ENCODE peak calls at places on chromosome 13, in five cellular contexts. T, P, H, S and R are unnamed samples.

GRCh38 chr13:29925457-29925856 is 75.0 kb upstream of the UBL3 start:
- DNase-seq in T (peak), P (no peak), H (peak), S (no peak), R (no peak)

GRCh38 chr13:71169125-71169524 is 697.9 kb downstream of the DACH1 start:
- DNase-seq in T (no peak), P (no peak), H (no peak), S (no peak), R (no peak)

GRCh38 chr13:110348751-110349150 is 41.7 kb downstream of the COL4A2 start:
- DNase-seq in T (no peak), P (no peak), H (no peak), S (no peak), R (no peak)

GRCh38 chr13:94825507-94825906 is 113.2 kb upstream of the SOX21 start:
- DNase-seq in T (no peak), P (peak), H (peak), S (no peak), R (no peak)

GRCh38 chr13:23752111-23753001 is 136.8 kb downstream of the MIPEP start:
- DNase-seq in T (no peak), P (no peak), H (peak), S (no peak), R (no peak)

GRCh38 chr13:93249259-93249917 is 22.8 kb downstream of the GPC6 start:
- DNase-seq in T (peak), P (no peak), H (peak), S (no peak), R (no peak)

GRCh38 chr13:113545455-113545930 is 39.1 kb upstream of the TFDP1 start:
- DNase-seq in T (no peak), P (no peak), H (peak), S (no peak), R (no peak)

GRCh38 chr13:71285700-71286099 is 581.3 kb downstream of the DACH1 start:
- DNase-seq in T (no peak), P (no peak), H (no peak), S (no peak), R (no peak)

GRCh38 chr13:32647926-32648325 is 61.7 kb downstream of the PDS5B start:
- DNase-seq in T (no peak), P (no peak), H (no peak), S (no peak), R (no peak)

GRCh38 chr13:30745917-30746686 is 10.8 kb downstream of the ALOX5AP start:
- DNase-seq in T (peak), P (no peak), H (no peak), S (no peak), R (no peak)

GRCh38 chr13:35838356-35838755 is 292.8 kb downstream of the DCLK1 start:
- DNase-seq in T (peak), P (no peak), H (peak), S (no peak), R (no peak)

GRCh38 chr13:108980237-108980636 is 350.8 kb downstream of the MYO16 start:
- DNase-seq in T (no peak), P (no peak), H (no peak), S (no peak), R (no peak)

GRCh38 chr13:90416938-90417337 is 930.5 kb upstream of the MIR17HG start:
- DNase-seq in T (no peak), P (no peak), H (no peak), S (no peak), R (no peak)

GRCh38 chr13:32098275-32098674 is 66.7 kb downstream of the FRY start:
- DNase-seq in T (peak), P (no peak), H (peak), S (no peak), R (no peak)

GRCh38 chr13:42420304-42420703 is 148.4 kb downstream of the AKAP11 start:
- DNase-seq in T (no peak), P (no peak), H (no peak), S (no peak), R (peak)

GRCh38 chr13:68851026-68851425 is 1256.6 kb upstream of the ATXN8OS start:
- DNase-seq in T (no peak), P (no peak), H (no peak), S (no peak), R (no peak)

GRCh38 chr13:66489586-66489985 is 740.5 kb downstream of the PCDH9 start:
- DNase-seq in T (no peak), P (no peak), H (peak), S (no peak), R (no peak)

GRCh38 chr13:110915057-110915873 is at the start of gene ANKRD10:
- DNase-seq in T (peak), P (peak), H (peak), S (peak), R (peak)

GRCh38 chr13:26062853-26063444 is 11.1 kb upstream of the SHISA2 start:
- DNase-seq in T (peak), P (no peak), H (peak), S (no peak), R (peak)

GRCh38 chr13:22980936-22981335 is 199.8 kb upstream of the SGCG start:
- DNase-seq in T (no peak), P (no peak), H (no peak), S (no peak), R (no peak)

GRCh38 chr13:26300140-26300539 is 46.2 kb downstream of the CDK8 start:
- DNase-seq in T (peak), P (no peak), H (peak), S (no peak), R (peak)

GRCh38 chr13:80010846-80011245 is 330.1 kb downstream of the SPRY2 start:
- DNase-seq in T (no peak), P (no peak), H (no peak), S (no peak), R (no peak)

GRCh38 chr13:59483441-59484116 is 680.1 kb downstream of the DIAPH3 start:
- DNase-seq in T (no peak), P (no peak), H (peak), S (no peak), R (no peak)

GRCh38 chr13:74287672-74288169 is 153.5 kb upstream of the KLF12 start:
- DNase-seq in T (peak), P (no peak), H (peak), S (peak), R (peak)

GRCh38 chr13:113121928-113122420 is 625 bp upstream of the F10 start:
- DNase-seq in T (no peak), P (no peak), H (no peak), S (no peak), R (no peak)

GRCh38 chr13:57630661-57631606 is 610 bp upstream of the PCDH17 start:
- DNase-seq in T (peak), P (no peak), H (no peak), S (no peak), R (no peak)

GRCh38 chr13:31045621-31046081 is 113.2 kb downstream of the TEX26 start:
- DNase-seq in T (peak), P (no peak), H (peak), S (peak), R (peak)

GRCh38 chr13:58773280-58773859 is 1141.8 kb downstream of the PCDH17 start:
- DNase-seq in T (no peak), P (no peak), H (no peak), S (no peak), R (no peak)

GRCh38 chr13:33140161-33140560 is 123.9 kb downstream of the KL start:
- DNase-seq in T (no peak), P (no peak), H (no peak), S (no peak), R (no peak)

GRCh38 chr13:20487927-20488326 is 37.7 kb downstream of the CRYL1 start:
- DNase-seq in T (no peak), P (no peak), H (no peak), S (no peak), R (no peak)

GRCh38 chr13:43354147-43354945 is 331.0 kb downstream of the DNAJC15 start:
- DNase-seq in T (no peak), P (no peak), H (peak), S (no peak), R (no peak)

GRCh38 chr13:113080901-113081521 is 24.6 kb upstream of the F7 start:
- DNase-seq in T (no peak), P (no peak), H (no peak), S (no peak), R (no peak)

GRCh38 chr13:73656863-73657262 is 477.3 kb downstream of the KLF12 start:
- DNase-seq in T (peak), P (no peak), H (peak), S (no peak), R (no peak)

GRCh38 chr13:103031332-103031873 is 34.8 kb downstream of the SLC10A2 start:
- DNase-seq in T (peak), P (no peak), H (peak), S (no peak), R (no peak)

GRCh38 chr13:99341969-99342722 is 34.9 kb upstream of the GPR183 start:
- DNase-seq in T (no peak), P (no peak), H (no peak), S (no peak), R (no peak)

GRCh38 chr13:102830646-102831045 is 15.2 kb upstream of the ERCC5 start:
- DNase-seq in T (no peak), P (no peak), H (peak), S (no peak), R (no peak)

GRCh38 chr13:85241045-85241444 is 558.2 kb downstream of the SLITRK6 start:
- DNase-seq in T (peak), P (no peak), H (peak), S (no peak), R (no peak)